ENCODE peak calls at places on chromosomes 4 and X, in nine cellular contexts. One of them, this sample, is unnamed.

GRCh38 chr4:126495163-126495752 is 1137.5 kb upstream of the INTU start:
- DNase-seq in body of pancreas: no peak
- DNase-seq in choroid plexus epithelial cell: no peak
- DNase-seq in AG09319: no peak
- DNase-seq in AG04450: no peak
- DNase-seq in HL-60: no peak
- DNase-seq in AG09309: no peak
- DNase-seq in GM12864: no peak
- DNase-seq in neural progenitor cell: no peak
- DNase-seq in this sample: no peak

GRCh38 chr4:180827193-180827592 is 1416.0 kb upstream of the TENM3 start:
- DNase-seq in neural progenitor cell: no peak
- DNase-seq in choroid plexus epithelial cell: peak; percentile 49
- DNase-seq in HL-60: no peak
- DNase-seq in GM12864: no peak
- DNase-seq in AG09319: no peak
- DNase-seq in body of pancreas: no peak
- DNase-seq in AG09309: peak; percentile 3
- DNase-seq in AG04450: no peak
- DNase-seq in this sample: no peak

GRCh38 chr4:22471419-22471818 is 44.4 kb downstream of the ADGRA3 start:
- DNase-seq in AG09309: no peak
- DNase-seq in AG09319: no peak
- DNase-seq in choroid plexus epithelial cell: no peak
- DNase-seq in neural progenitor cell: no peak
- DNase-seq in GM12864: no peak
- DNase-seq in body of pancreas: no peak
- DNase-seq in AG04450: no peak
- DNase-seq in HL-60: no peak
- DNase-seq in this sample: no peak

GRCh38 chrX:74535211-74535621 is 79.2 kb downstream of the RLIM start:
- DNase-seq in HL-60: peak; percentile 10
- DNase-seq in AG09309: no peak
- DNase-seq in neural progenitor cell: peak; percentile 69
- DNase-seq in AG09319: peak; percentile 37
- DNase-seq in choroid plexus epithelial cell: peak; percentile 79
- DNase-seq in body of pancreas: no peak
- DNase-seq in GM12864: no peak
- DNase-seq in AG04450: no peak
- DNase-seq in this sample: peak; percentile 6

GRCh38 chr4:40196724-40197281 is at the start of gene RHOH:
- DNase-seq in AG09309: no peak
- DNase-seq in neural progenitor cell: peak; percentile 71
- DNase-seq in choroid plexus epithelial cell: no peak
- DNase-seq in AG04450: no peak
- DNase-seq in GM12864: peak; percentile 88
- DNase-seq in HL-60: peak; percentile 18
- DNase-seq in AG09319: no peak
- DNase-seq in body of pancreas: no peak
- DNase-seq in this sample: no peak

GRCh38 chr4:167028976-167029375 is 205.3 kb downstream of the SPOCK3 start:
- DNase-seq in body of pancreas: no peak
- DNase-seq in GM12864: no peak
- DNase-seq in neural progenitor cell: no peak
- DNase-seq in HL-60: no peak
- DNase-seq in choroid plexus epithelial cell: no peak
- DNase-seq in AG09309: no peak
- DNase-seq in AG09319: no peak
- DNase-seq in AG04450: no peak
- DNase-seq in this sample: no peak

GRCh38 chr4:15542795-15543194 is 73.1 kb downstream of the CC2D2A start:
- DNase-seq in GM12864: no peak
- DNase-seq in AG09309: no peak
- DNase-seq in body of pancreas: peak; percentile 61
- DNase-seq in choroid plexus epithelial cell: no peak
- DNase-seq in neural progenitor cell: no peak
- DNase-seq in AG09319: no peak
- DNase-seq in HL-60: no peak
- DNase-seq in AG04450: no peak
- DNase-seq in this sample: no peak

GRCh38 chrX:48022740-48023139 is 16.0 kb downstream of the SPACA5 start:
- DNase-seq in GM12864: no peak
- DNase-seq in AG09319: no peak
- DNase-seq in HL-60: no peak
- DNase-seq in neural progenitor cell: no peak
- DNase-seq in AG09309: no peak
- DNase-seq in choroid plexus epithelial cell: no peak
- DNase-seq in body of pancreas: no peak
- DNase-seq in AG04450: no peak
- DNase-seq in this sample: no peak

GRCh38 chrX:17655232-17656034 is 81.9 kb upstream of the SCML1 start:
- DNase-seq in HL-60: no peak
- DNase-seq in AG09319: no peak
- DNase-seq in body of pancreas: no peak
- DNase-seq in neural progenitor cell: peak; percentile 52
- DNase-seq in choroid plexus epithelial cell: no peak
- DNase-seq in AG04450: no peak
- DNase-seq in AG09309: no peak
- DNase-seq in GM12864: no peak
- DNase-seq in this sample: peak; percentile 56

GRCh38 chr4:88737304-88738015 is 39.8 kb upstream of the NAP1L5 start:
- DNase-seq in AG09309: no peak
- DNase-seq in body of pancreas: peak; percentile 34
- DNase-seq in choroid plexus epithelial cell: peak; percentile 29
- DNase-seq in HL-60: no peak
- DNase-seq in AG09319: no peak
- DNase-seq in GM12864: no peak
- DNase-seq in neural progenitor cell: peak; percentile 54
- DNase-seq in AG04450: no peak
- DNase-seq in this sample: peak; percentile 61

GRCh38 chrX:24694825-24695224 is 1.1 kb downstream of the POLA1 start:
- DNase-seq in HL-60: no peak
- DNase-seq in GM12864: no peak
- DNase-seq in neural progenitor cell: no peak
- DNase-seq in AG04450: no peak
- DNase-seq in choroid plexus epithelial cell: no peak
- DNase-seq in AG09309: no peak
- DNase-seq in AG09319: no peak
- DNase-seq in body of pancreas: no peak
- DNase-seq in this sample: no peak

GRCh38 chrX:148426467-148426866 is 74.0 kb upstream of the AFF2 start:
- DNase-seq in AG09309: no peak
- DNase-seq in neural progenitor cell: no peak
- DNase-seq in body of pancreas: no peak
- DNase-seq in AG04450: no peak
- DNase-seq in choroid plexus epithelial cell: no peak
- DNase-seq in HL-60: no peak
- DNase-seq in GM12864: no peak
- DNase-seq in AG09319: no peak
- DNase-seq in this sample: no peak

GRCh38 chr4:118254368-118254767 is 98.4 kb downstream of the PRSS12 start:
- DNase-seq in GM12864: no peak
- DNase-seq in AG09319: no peak
- DNase-seq in choroid plexus epithelial cell: no peak
- DNase-seq in body of pancreas: no peak
- DNase-seq in AG04450: no peak
- DNase-seq in neural progenitor cell: no peak
- DNase-seq in AG09309: no peak
- DNase-seq in HL-60: no peak
- DNase-seq in this sample: no peak

GRCh38 chr4:10098770-10099139 is 17.8 kb downstream of the WDR1 start:
- DNase-seq in AG04450: no peak
- DNase-seq in AG09319: no peak
- DNase-seq in body of pancreas: no peak
- DNase-seq in AG09309: no peak
- DNase-seq in choroid plexus epithelial cell: peak; percentile 82
- DNase-seq in neural progenitor cell: no peak
- DNase-seq in GM12864: no peak
- DNase-seq in HL-60: no peak
- DNase-seq in this sample: no peak

GRCh38 chr4:24137963-24138601 is 248.2 kb upstream of the PPARGC1A start:
- DNase-seq in GM12864: no peak
- DNase-seq in AG09309: no peak
- DNase-seq in HL-60: no peak
- DNase-seq in AG09319: no peak
- DNase-seq in body of pancreas: no peak
- DNase-seq in choroid plexus epithelial cell: no peak
- DNase-seq in AG04450: no peak
- DNase-seq in neural progenitor cell: no peak
- DNase-seq in this sample: no peak

GRCh38 chrX:108036298-108036973 is 8.4 kb upstream of the VSIG1 start:
- DNase-seq in choroid plexus epithelial cell: peak; percentile 83
- DNase-seq in AG04450: peak; percentile 69
- DNase-seq in body of pancreas: peak; percentile 58
- DNase-seq in neural progenitor cell: no peak
- DNase-seq in HL-60: no peak
- DNase-seq in AG09319: no peak
- DNase-seq in AG09309: no peak
- DNase-seq in GM12864: no peak
- DNase-seq in this sample: no peak

GRCh38 chr4:5998333-5998936 is 19.8 kb downstream of the C4orf50 start:
- DNase-seq in GM12864: peak; percentile 31
- DNase-seq in AG09309: peak; percentile 10
- DNase-seq in AG04450: peak; percentile 26
- DNase-seq in AG09319: peak; percentile 15
- DNase-seq in HL-60: peak; percentile 19
- DNase-seq in choroid plexus epithelial cell: peak; percentile 76
- DNase-seq in neural progenitor cell: peak; percentile 90
- DNase-seq in body of pancreas: peak; percentile 64
- DNase-seq in this sample: peak; percentile 78

GRCh38 chrX:77597090-77597489 is 149.9 kb downstream of the FGF16 start:
- DNase-seq in AG09309: no peak
- DNase-seq in GM12864: no peak
- DNase-seq in HL-60: no peak
- DNase-seq in AG09319: no peak
- DNase-seq in choroid plexus epithelial cell: peak; percentile 59
- DNase-seq in neural progenitor cell: no peak
- DNase-seq in body of pancreas: no peak
- DNase-seq in AG04450: peak; percentile 0
- DNase-seq in this sample: no peak

GRCh38 chrX:143571521-143571920 is 54.2 kb upstream of the SPANXN3 start:
- DNase-seq in GM12864: no peak
- DNase-seq in choroid plexus epithelial cell: peak; percentile 0
- DNase-seq in body of pancreas: no peak
- DNase-seq in AG09319: no peak
- DNase-seq in AG04450: no peak
- DNase-seq in HL-60: no peak
- DNase-seq in neural progenitor cell: no peak
- DNase-seq in AG09309: no peak
- DNase-seq in this sample: no peak

GRCh38 chrX:69501433-69501832 is 2.7 kb upstream of the NALF2 start:
- DNase-seq in AG09309: no peak
- DNase-seq in GM12864: peak; percentile 5
- DNase-seq in AG04450: no peak
- DNase-seq in choroid plexus epithelial cell: peak; percentile 6
- DNase-seq in body of pancreas: peak; percentile 68
- DNase-seq in neural progenitor cell: peak; percentile 79
- DNase-seq in HL-60: no peak
- DNase-seq in AG09319: no peak
- DNase-seq in this sample: peak; percentile 45

DNA sequence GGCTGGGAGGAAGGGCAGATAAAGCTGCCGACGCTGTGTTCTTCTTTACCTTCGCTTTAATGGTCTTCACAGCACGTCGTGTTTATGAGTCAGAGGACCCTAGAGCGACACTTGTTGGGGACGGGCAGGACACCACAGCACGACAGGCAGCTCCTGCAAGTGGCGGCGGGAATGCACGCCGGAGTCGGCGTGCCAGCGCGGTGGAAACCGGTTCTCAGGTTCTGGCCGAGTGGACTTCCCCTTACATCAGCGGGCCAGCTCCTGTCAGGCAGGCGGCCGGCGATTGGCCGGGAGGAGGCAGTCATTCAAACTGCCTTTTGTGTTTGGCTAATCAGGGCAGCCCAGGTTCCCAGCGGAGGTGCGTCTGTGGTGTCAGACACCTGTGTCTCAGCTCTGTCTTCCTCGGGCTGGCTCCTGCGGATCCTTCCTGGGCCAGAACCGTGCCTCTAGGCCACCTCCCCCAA is 150.9 kb downstream of the SHROOM3 start:
- DNase-seq in AG09319: no peak
- DNase-seq in AG09309: no peak
- DNase-seq in body of pancreas: peak; percentile 96
- DNase-seq in AG04450: no peak
- DNase-seq in HL-60: no peak
- DNase-seq in GM12864: no peak
- DNase-seq in choroid plexus epithelial cell: peak; percentile 76
- DNase-seq in neural progenitor cell: peak; percentile 91
- DNase-seq in this sample: peak; percentile 80
- TF ChIP-seq CTCF in AG09319: no peak
- TF ChIP-seq CTCF in AG09309: no peak
- TF ChIP-seq CTCF in body of pancreas: peak; percentile 38
- TF ChIP-seq CTCF in AG04450: no peak
- TF ChIP-seq CTCF in HL-60: no peak
- TF ChIP-seq CTCF in GM12864: no peak
- TF ChIP-seq CTCF in choroid plexus epithelial cell: peak; percentile 49
- TF ChIP-seq CTCF in neural progenitor cell: peak; percentile 18
- TF ChIP-seq CTCF in this sample: no peak

DNA sequence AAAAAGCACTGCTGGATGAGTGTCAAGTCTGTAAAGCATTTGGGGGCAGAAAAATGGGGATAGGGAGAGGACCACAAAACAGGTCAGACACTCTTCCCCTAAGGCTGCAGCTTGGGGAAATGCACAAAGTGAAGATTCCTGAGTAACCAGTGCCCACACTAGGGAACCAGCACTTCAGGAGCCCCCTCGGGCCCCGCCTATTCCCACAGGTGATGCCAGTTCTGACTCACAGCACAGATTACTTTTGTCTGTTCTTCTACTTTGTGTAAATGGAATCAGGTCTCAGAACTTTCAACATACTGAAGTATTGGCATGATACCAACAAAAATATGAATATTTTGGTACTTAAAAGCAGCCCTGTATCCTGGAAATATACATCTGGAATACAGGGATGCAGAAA is 112.5 kb downstream of the ADRA2C start:
- DNase-seq in AG04450: no peak
- DNase-seq in HL-60: no peak
- DNase-seq in GM12864: no peak
- DNase-seq in choroid plexus epithelial cell: no peak
- DNase-seq in body of pancreas: no peak
- DNase-seq in AG09309: no peak
- DNase-seq in neural progenitor cell: no peak
- DNase-seq in AG09319: no peak
- DNase-seq in this sample: no peak
- TF ChIP-seq CTCF in AG04450: no peak
- TF ChIP-seq CTCF in HL-60: no peak
- TF ChIP-seq CTCF in GM12864: no peak
- TF ChIP-seq CTCF in choroid plexus epithelial cell: no peak
- TF ChIP-seq CTCF in body of pancreas: no peak
- TF ChIP-seq CTCF in AG09309: no peak
- TF ChIP-seq CTCF in neural progenitor cell: no peak
- TF ChIP-seq CTCF in AG09319: no peak
- TF ChIP-seq CTCF in this sample: no peak

GRCh38 chrX:10636337-10636736 is 16.0 kb upstream of the MID1 start:
- DNase-seq in neural progenitor cell: peak; percentile 55
- DNase-seq in choroid plexus epithelial cell: peak; percentile 73
- DNase-seq in body of pancreas: peak; percentile 24
- DNase-seq in AG09309: no peak
- DNase-seq in GM12864: no peak
- DNase-seq in HL-60: no peak
- DNase-seq in AG09319: no peak
- DNase-seq in AG04450: no peak
- DNase-seq in this sample: no peak
- TF ChIP-seq CTCF in neural progenitor cell: peak; percentile 60
- TF ChIP-seq CTCF in choroid plexus epithelial cell: peak; percentile 75
- TF ChIP-seq CTCF in body of pancreas: peak; percentile 63
- TF ChIP-seq CTCF in AG09309: peak; percentile 71
- TF ChIP-seq CTCF in GM12864: peak; percentile 30
- TF ChIP-seq CTCF in HL-60: no peak
- TF ChIP-seq CTCF in AG09319: peak; percentile 65
- TF ChIP-seq CTCF in AG04450: peak; percentile 72
- TF ChIP-seq CTCF in this sample: peak; percentile 47

GRCh38 chr4:78057135-78057599 is at the start of gene FRAS1:
- DNase-seq in neural progenitor cell: peak; percentile 87
- DNase-seq in AG04450: no peak
- DNase-seq in HL-60: no peak
- DNase-seq in body of pancreas: peak; percentile 52
- DNase-seq in AG09309: no peak
- DNase-seq in GM12864: no peak
- DNase-seq in AG09319: no peak
- DNase-seq in choroid plexus epithelial cell: peak; percentile 26
- DNase-seq in this sample: peak; percentile 78
- TF ChIP-seq CTCF in neural progenitor cell: peak; percentile 35
- TF ChIP-seq CTCF in AG04450: no peak
- TF ChIP-seq CTCF in HL-60: no peak
- TF ChIP-seq CTCF in body of pancreas: no peak
- TF ChIP-seq CTCF in AG09309: no peak
- TF ChIP-seq CTCF in GM12864: no peak
- TF ChIP-seq CTCF in AG09319: no peak
- TF ChIP-seq CTCF in choroid plexus epithelial cell: no peak
- TF ChIP-seq CTCF in this sample: no peak

This sample was measured in nephron progenitor cell.